ENCODE peak calls at places on chromosomes 6 and 20, in four cellular contexts. R is CD8-positive, alpha-beta memory T cell; Y is NT2/D1; G is OCI-LY7. Z is an unnamed sample.

GRCh38 chr6:17930321-17930993 is 57.0 kb downstream of the KIF13A start:
- DNase-seq in G (no peak), Y (no peak), R (no peak), Z (no peak)

GRCh38 chr20:25054133-25054820 is 3.7 kb downstream of the ACSS1 start:
- DNase-seq in Y (no peak), R (no peak), G (no peak), Z (no peak)

GRCh38 chr6:18465410-18466154 is 78.4 kb downstream of the RNF144B start:
- DNase-seq in G (no peak), R (no peak), Y (no peak), Z (no peak)

GRCh38 chr20:34627458-34627857 is 49.4 kb downstream of the PIGU start:
- DNase-seq in Y (no peak), R (no peak), G (no peak), Z (no peak)

GRCh38 chr6:92762414-92763374 is 656.7 kb downstream of the EPHA7 start:
- DNase-seq in G (no peak), R (no peak), Y (no peak), Z (no peak)

GRCh38 chr6:119575721-119576120 is 226.2 kb upstream of the MAN1A1 start:
- DNase-seq in R (no peak), G (no peak), Y (no peak), Z (no peak)

GRCh38 chr20:17557675-17558006 is 12.2 kb upstream of the DSTN start:
- DNase-seq in R (no peak), G (no peak), Y (no peak), Z (no peak)

GRCh38 chr6:90502866-90503407 is 83.9 kb downstream of the MAP3K7 start:
- DNase-seq in G (no peak), R (no peak), Y (no peak), Z (peak)

GRCh38 chr6:24788031-24788665 is 10.6 kb downstream of the ARMH2 start:
- DNase-seq in Y (no peak), R (no peak), G (no peak), Z (no peak)

GRCh38 chr6:30207619-30208295 is 5.4 kb downstream of the TRIM26 start:
- DNase-seq in R (no peak), G (no peak), Y (no peak), Z (no peak)

GRCh38 chr20:8930691-8931090 is 138.2 kb upstream of the PLCB4 start:
- DNase-seq in G (no peak), R (no peak), Y (no peak), Z (no peak)

GRCh38 chr6:44237021-44237812 is 9.7 kb upstream of the HSP90AB1 start:
- DNase-seq in G (peak), R (no peak), Y (peak), Z (no peak)

GRCh38 chr6:35356391-35356790 is 14.0 kb downstream of the PPARD start:
- DNase-seq in Y (no peak), R (no peak), G (no peak), Z (no peak)

GRCh38 chr6:7332090-7332745 is 19.2 kb upstream of the SSR1 start:
- DNase-seq in R (no peak), G (no peak), Y (no peak), Z (no peak)

GRCh38 chr6:169990095-169991030 is 238.9 kb downstream of the ERMARD start:
- DNase-seq in G (peak), Y (no peak), R (peak), Z (peak)

GRCh38 chr6:152220785-152221184 is 413.3 kb downstream of the ESR1 start:
- DNase-seq in Y (no peak), G (no peak), R (no peak), Z (no peak)

GRCh38 chr20:13260620-13261279 is 39.7 kb downstream of the ISM1 start:
- DNase-seq in G (no peak), R (no peak), Y (no peak), Z (no peak)

GRCh38 chr6:34475167-34476047 is 9.5 kb downstream of the PACSIN1 start:
- DNase-seq in Y (no peak), R (no peak), G (no peak), Z (no peak)

GRCh38 chr6:90180526-90180925 is 116.1 kb downstream of the BACH2 start:
- DNase-seq in R (no peak), Y (no peak), G (no peak), Z (no peak)

GRCh38 chr6:40477246-40478126 is 109.7 kb downstream of the LRFN2 start:
- DNase-seq in Y (peak), R (peak), G (no peak), Z (peak)

GRCh38 chr6:1641391-1641790 is 31.7 kb downstream of the FOXC1 start:
- DNase-seq in Y (no peak), R (no peak), G (no peak), Z (no peak)

GRCh38 chr6:169099411-169100202 is 154.0 kb downstream of the THBS2 start:
- DNase-seq in R (no peak), Y (peak), G (no peak), Z (no peak)

GRCh38 chr6:137928286-137928685 is 61.2 kb downstream of the TNFAIP3 start:
- DNase-seq in R (no peak), G (peak), Y (no peak), Z (peak)

GRCh38 chr6:20160541-20161283 is 51.6 kb downstream of the MBOAT1 start:
- DNase-seq in G (no peak), Y (no peak), R (no peak), Z (no peak)

GRCh38 chr20:36065427-36065998 is 89.0 kb upstream of the EPB41L1 start:
- DNase-seq in G (no peak), Y (no peak), R (no peak), Z (no peak)

GRCh38 chr6:19869464-19869863 is 32.3 kb downstream of the ID4 start:
- DNase-seq in Y (no peak), R (no peak), G (peak), Z (no peak)

GRCh38 chr6:165562421-165563090 is 100.5 kb downstream of the PDE10A start:
- DNase-seq in Y (no peak), R (no peak), G (no peak), Z (no peak)

GRCh38 chr6:17347012-17347411 is 46.4 kb upstream of the CAP2 start:
- DNase-seq in R (no peak), G (no peak), Y (no peak), Z (no peak)

GRCh38 chr20:10278416-10278815 is 59.8 kb downstream of the SNAP25 start:
- DNase-seq in Y (no peak), R (no peak), G (no peak), Z (no peak)

GRCh38 chr6:15843226-15843625 is 180.4 kb upstream of the DTNBP1 start:
- DNase-seq in Y (no peak), G (no peak), R (no peak), Z (no peak)

GRCh38 chr6:149233056-149233715 is 84.3 kb upstream of the TAB2 start:
- DNase-seq in G (no peak), R (peak), Y (no peak), Z (peak)
- H3K4me3 ChIP-seq in G (no peak), R (peak), Y (no peak), Z (no peak)

GRCh38 chr20:2654831-2655230 is 2.4 kb downstream of the NOP56 start:
- DNase-seq in G (no peak), R (no peak), Y (no peak), Z (no peak)
- H3K4me3 ChIP-seq in G (peak), R (no peak), Y (peak), Z (no peak)

DNA sequence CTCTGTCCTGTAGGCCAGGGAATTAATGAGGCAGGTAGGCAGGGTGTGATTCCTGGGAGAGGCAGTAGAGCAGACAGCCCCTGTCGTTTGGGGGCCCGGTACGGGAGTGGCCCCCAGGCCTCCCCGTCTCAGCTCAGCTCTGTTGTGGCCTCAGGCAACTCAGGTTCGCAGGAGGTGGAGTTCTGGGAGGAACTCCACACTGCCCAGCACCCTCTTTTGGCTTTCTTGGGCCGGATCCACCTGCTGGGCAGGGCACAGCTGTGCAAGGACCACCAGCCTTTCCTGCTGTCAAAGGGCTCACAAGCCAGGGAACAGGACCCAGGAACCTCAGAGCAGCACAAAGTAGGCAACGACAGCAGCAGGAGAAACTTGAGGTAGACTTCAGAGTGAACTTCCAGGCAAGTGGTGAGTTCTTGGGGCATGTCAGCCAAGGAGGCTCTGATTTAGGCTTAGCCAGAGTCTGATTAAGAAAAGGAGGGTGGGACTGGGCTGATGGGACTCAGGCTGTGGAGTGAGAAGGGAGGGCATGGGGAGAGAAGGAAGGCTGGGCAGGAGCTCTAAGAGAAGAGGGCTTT is 36.9 kb downstream of the RAB44 start:
- DNase-seq in Y (no peak), G (no peak), R (no peak), Z (no peak)
- H3K4me3 ChIP-seq in Y (no peak), G (no peak), R (no peak), Z (no peak)

GRCh38 chr6:41637179-41638001 is 878 bp upstream of the MDFI start:
- DNase-seq in G (no peak), R (no peak), Y (no peak), Z (no peak)

GRCh38 chr6:41638002-41638800 is at the start of gene MDFI:
- DNase-seq in G (no peak), Y (no peak), R (no peak), Z (no peak)

GRCh38 chr6:41639556-41640371 is 1.5 kb downstream of the MDFI start:
- DNase-seq in G (no peak), Y (no peak), R (no peak), Z (no peak)

GRCh38 chr6:41640436-41640835 is 2.2 kb downstream of the MDFI start:
- DNase-seq in R (no peak), Y (no peak), G (no peak), Z (no peak)

DNA sequence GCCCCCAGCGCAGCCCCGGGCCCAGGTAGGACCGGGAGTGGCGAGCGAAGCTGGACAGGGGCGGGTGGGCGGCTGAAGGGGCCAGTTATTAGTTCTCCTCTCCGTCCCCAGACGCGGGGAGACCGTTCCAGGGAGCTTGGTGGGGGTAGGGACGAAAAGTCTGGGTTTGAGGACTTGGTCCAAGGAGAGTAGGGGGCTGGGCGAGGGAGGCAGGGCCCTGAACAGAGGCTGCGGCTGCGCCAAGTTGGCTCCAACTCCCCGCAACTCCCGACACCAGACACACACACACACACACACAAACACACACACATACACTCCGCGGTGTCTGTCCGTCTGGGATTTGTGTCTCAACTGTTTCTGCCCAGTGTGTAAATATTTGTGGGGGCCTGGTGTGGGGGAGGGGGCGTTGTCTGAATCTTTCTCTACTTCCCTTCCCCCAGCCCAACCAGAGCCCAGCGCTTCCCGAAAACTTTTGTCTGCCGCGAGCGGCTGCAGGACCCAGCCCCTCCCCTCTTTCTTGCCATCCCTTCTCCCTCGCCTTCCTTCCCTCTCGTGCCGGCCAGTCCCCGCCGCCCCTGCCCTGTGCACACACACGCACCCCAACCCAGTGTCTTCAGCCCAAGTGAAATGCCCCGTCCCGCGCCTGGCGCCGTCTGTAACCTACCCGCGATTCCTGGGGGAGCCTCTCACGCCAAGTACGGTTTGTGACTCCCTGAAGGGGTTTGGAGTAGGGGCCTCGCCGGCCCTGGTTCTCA is 710 bp downstream of the MDFI start:
- DNase-seq in G (no peak), Y (no peak), R (no peak), Z (no peak)
- H3K4me3 ChIP-seq in G (no peak), Y (peak), R (no peak), Z (peak)

GRCh38 chr6:158819213-158819976 is at the start of gene EZR:
- DNase-seq in Y (peak), R (peak), G (peak), Z (peak)

GRCh38 chr6:158818580-158819212 is 472 bp downstream of the EZR start:
- DNase-seq in G (peak), Y (no peak), R (peak), Z (peak)

GRCh38 chr6:158817298-158818007 is 1.7 kb downstream of the EZR start:
- DNase-seq in R (peak), G (peak), Y (no peak), Z (no peak)

GRCh38 chr6:158818008-158818579 is 1.1 kb downstream of the EZR start:
- DNase-seq in G (peak), Y (peak), R (peak), Z (no peak)

DNA sequence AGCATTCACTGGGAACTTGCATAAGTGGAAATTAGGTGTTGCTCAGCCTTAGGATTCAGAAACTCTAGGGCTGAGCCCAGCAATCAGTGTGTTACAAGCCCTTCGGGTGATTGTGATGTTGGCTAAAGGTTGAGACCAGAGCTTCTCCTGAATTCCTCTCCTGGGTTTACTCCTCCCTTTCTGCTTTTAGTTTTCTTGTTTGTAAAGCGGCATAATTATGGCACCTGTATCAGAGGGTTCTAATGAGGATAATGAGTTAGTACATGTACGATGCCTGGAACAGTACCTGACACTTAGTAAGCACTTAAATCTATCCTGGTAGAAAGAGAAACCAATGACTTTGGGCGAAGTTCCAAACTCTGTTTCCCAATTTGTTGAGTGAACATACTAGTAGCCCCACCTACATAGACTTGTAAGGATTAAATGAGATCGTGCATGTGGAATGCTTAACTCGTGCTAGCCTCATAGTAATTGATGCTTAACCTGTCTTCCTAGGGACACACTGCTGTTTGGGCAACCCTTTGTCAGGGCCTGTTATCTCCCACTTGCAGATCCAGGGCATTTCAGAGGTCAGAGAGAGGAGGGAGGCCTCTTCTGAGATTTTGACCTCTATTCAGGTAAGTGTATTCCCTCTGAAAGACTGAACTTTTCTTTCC is 937 bp upstream of the EZR start:
- DNase-seq in R (no peak), G (no peak), Y (no peak), Z (no peak)
- H3K4me3 ChIP-seq in R (no peak), G (peak), Y (no peak), Z (no peak)

DNA sequence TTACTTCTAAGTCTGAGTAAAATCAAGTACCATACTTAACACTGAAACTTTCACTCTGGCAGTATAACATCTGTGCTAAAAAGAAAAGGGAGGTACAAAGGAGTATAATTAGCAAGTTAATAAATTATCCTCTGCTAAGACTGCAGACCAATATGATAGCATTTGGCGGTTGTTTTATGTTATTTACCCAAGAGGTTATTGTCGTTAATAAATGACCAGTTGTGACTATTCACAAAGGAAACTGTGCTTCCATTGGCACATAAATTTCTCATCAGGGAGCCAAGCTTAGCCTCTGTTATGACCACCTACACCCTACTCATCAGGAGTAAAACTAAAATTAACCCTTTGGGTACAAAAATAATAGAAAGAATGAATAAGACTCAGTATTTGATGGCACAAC is 86.5 kb downstream of the CRYBG1 start:
- DNase-seq in Y (no peak), G (no peak), R (no peak), Z (no peak)
- H3K4me3 ChIP-seq in Y (no peak), G (no peak), R (no peak), Z (no peak)

GRCh38 chr6:101402618-101403002 is 9.1 kb downstream of the GRIK2 start:
- DNase-seq in G (no peak), R (no peak), Y (no peak), Z (no peak)

GRCh38 chr6:101400341-101400740 is 6.8 kb downstream of the GRIK2 start:
- DNase-seq in G (no peak), Y (no peak), R (no peak), Z (no peak)

GRCh38 chr6:101399627-101399955 is 6.1 kb downstream of the GRIK2 start:
- DNase-seq in R (no peak), Y (no peak), G (no peak), Z (no peak)

GRCh38 chr6:101403566-101403965 is 10.1 kb downstream of the GRIK2 start:
- DNase-seq in G (no peak), R (no peak), Y (no peak), Z (no peak)

GRCh38 chr6:101401792-101402617 is 8.5 kb downstream of the GRIK2 start:
- DNase-seq in R (no peak), G (no peak), Y (no peak), Z (no peak)
- H3K4me3 ChIP-seq in R (no peak), G (no peak), Y (no peak), Z (no peak)

Z was measured in Jurkat, Clone E6-1.